ENCODE peak calls at places on chromosome 1, in six cellular contexts. One of them, this sample, is unnamed. For H3K4me1, the result is how much of the 10 kb centered on the place peaks cover.

GRCh38 chr1:180248176-180248575 is 18.1 kb downstream of the LHX4 start:
- DNase-seq in A549: no peak
- DNase-seq in SK-N-SH: no peak
- DNase-seq in CD8-positive, alpha-beta memory T cell: no peak
- DNase-seq in breast epithelium: no peak
- DNase-seq in effector memory CD4-positive, alpha-beta T cell: no peak
- DNase-seq in this sample: no peak

GRCh38 chr1:149887456-149888159 is 11.8 kb upstream of the BOLA1 start:
- DNase-seq in A549: peak
- DNase-seq in SK-N-SH: peak
- DNase-seq in CD8-positive, alpha-beta memory T cell: peak
- DNase-seq in breast epithelium: peak
- DNase-seq in effector memory CD4-positive, alpha-beta T cell: peak
- DNase-seq in this sample: peak

GRCh38 chr1:63829349-63830327 is 55.8 kb downstream of the ROR1 start:
- DNase-seq in A549: no peak
- DNase-seq in SK-N-SH: no peak
- DNase-seq in CD8-positive, alpha-beta memory T cell: no peak
- DNase-seq in breast epithelium: no peak
- DNase-seq in effector memory CD4-positive, alpha-beta T cell: no peak
- DNase-seq in this sample: no peak

GRCh38 chr1:60895167-60896124 is 186.9 kb upstream of the NFIA start:
- DNase-seq in A549: no peak
- DNase-seq in SK-N-SH: no peak
- DNase-seq in CD8-positive, alpha-beta memory T cell: no peak
- DNase-seq in breast epithelium: no peak
- DNase-seq in effector memory CD4-positive, alpha-beta T cell: no peak
- DNase-seq in this sample: no peak

GRCh38 chr1:93712741-93713140 is 31.1 kb upstream of the BCAR3 start:
- DNase-seq in A549: no peak
- DNase-seq in SK-N-SH: no peak
- DNase-seq in CD8-positive, alpha-beta memory T cell: no peak
- DNase-seq in breast epithelium: no peak
- DNase-seq in effector memory CD4-positive, alpha-beta T cell: no peak
- DNase-seq in this sample: no peak

GRCh38 chr1:50108497-50109073 is at the start of gene ELAVL4:
- DNase-seq in A549: no peak
- DNase-seq in SK-N-SH: peak
- DNase-seq in CD8-positive, alpha-beta memory T cell: no peak
- DNase-seq in breast epithelium: no peak
- DNase-seq in effector memory CD4-positive, alpha-beta T cell: no peak
- DNase-seq in this sample: no peak

GRCh38 chr1:6424000-6424565 is 493 bp upstream of the ESPN start:
- DNase-seq in A549: no peak
- DNase-seq in SK-N-SH: peak
- DNase-seq in CD8-positive, alpha-beta memory T cell: no peak
- DNase-seq in breast epithelium: no peak
- DNase-seq in effector memory CD4-positive, alpha-beta T cell: no peak
- DNase-seq in this sample: no peak

GRCh38 chr1:80155371-80155770 is 1148.8 kb upstream of the ADGRL4 start:
- DNase-seq in A549: peak
- DNase-seq in SK-N-SH: no peak
- DNase-seq in CD8-positive, alpha-beta memory T cell: no peak
- DNase-seq in breast epithelium: no peak
- DNase-seq in effector memory CD4-positive, alpha-beta T cell: no peak
- DNase-seq in this sample: no peak

GRCh38 chr1:51297401-51298321 is 32.7 kb downstream of the TTC39A start:
- DNase-seq in A549: no peak
- DNase-seq in SK-N-SH: no peak
- DNase-seq in CD8-positive, alpha-beta memory T cell: no peak
- DNase-seq in breast epithelium: no peak
- DNase-seq in effector memory CD4-positive, alpha-beta T cell: no peak
- DNase-seq in this sample: no peak

GRCh38 chr1:230334447-230334837 is 91.7 kb downstream of the PGBD5 start:
- DNase-seq in A549: no peak
- DNase-seq in SK-N-SH: no peak
- DNase-seq in CD8-positive, alpha-beta memory T cell: no peak
- DNase-seq in breast epithelium: no peak
- DNase-seq in effector memory CD4-positive, alpha-beta T cell: no peak
- DNase-seq in this sample: no peak

GRCh38 chr1:16491056-16491675 is 22.9 kb downstream of the RNU1-1 start:
- DNase-seq in A549: no peak
- DNase-seq in SK-N-SH: no peak
- DNase-seq in CD8-positive, alpha-beta memory T cell: no peak
- DNase-seq in breast epithelium: no peak
- DNase-seq in effector memory CD4-positive, alpha-beta T cell: no peak
- DNase-seq in this sample: no peak

GRCh38 chr1:227092054-227092453 is 152.0 kb downstream of the COQ8A start:
- DNase-seq in A549: no peak
- DNase-seq in SK-N-SH: no peak
- DNase-seq in CD8-positive, alpha-beta memory T cell: no peak
- DNase-seq in breast epithelium: no peak
- DNase-seq in effector memory CD4-positive, alpha-beta T cell: no peak
- DNase-seq in this sample: no peak

GRCh38 chr1:5834477-5835178 is 157.6 kb downstream of the NPHP4 start:
- DNase-seq in A549: no peak
- DNase-seq in SK-N-SH: no peak
- DNase-seq in CD8-positive, alpha-beta memory T cell: no peak
- DNase-seq in breast epithelium: no peak
- DNase-seq in effector memory CD4-positive, alpha-beta T cell: no peak
- DNase-seq in this sample: no peak

DNA sequence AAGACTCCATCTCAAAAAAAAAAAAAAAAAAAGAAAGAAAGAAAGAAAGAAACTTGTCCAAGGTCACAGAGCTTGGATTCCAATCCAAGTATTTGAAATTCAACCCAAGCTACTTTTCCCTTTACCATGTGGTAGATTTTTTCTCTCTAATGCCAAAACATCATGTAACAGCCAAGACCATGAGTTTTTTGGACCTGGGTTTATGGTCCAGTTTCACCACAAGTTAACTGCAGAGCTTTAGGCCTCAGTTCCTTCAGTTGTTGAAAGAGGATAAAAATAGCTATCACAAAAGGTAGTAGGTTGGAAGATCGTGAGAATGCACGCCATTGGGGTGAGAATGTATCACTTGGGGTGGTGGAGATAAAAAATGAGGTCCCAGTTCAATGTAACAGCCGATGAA is 33.4 kb downstream of the ATP2B4 start:
- DNase-seq in A549: no peak
- DNase-seq in SK-N-SH: no peak
- DNase-seq in CD8-positive, alpha-beta memory T cell: no peak
- DNase-seq in breast epithelium: no peak
- DNase-seq in effector memory CD4-positive, alpha-beta T cell: no peak
- DNase-seq in this sample: no peak
- H3K4me1 ChIP-seq in A549: under half
- H3K4me1 ChIP-seq in SK-N-SH: under half
- H3K4me1 ChIP-seq in CD8-positive, alpha-beta memory T cell: half or more
- H3K4me1 ChIP-seq in breast epithelium: under half
- H3K4me1 ChIP-seq in effector memory CD4-positive, alpha-beta T cell: under half
- H3K4me1 ChIP-seq in this sample: under half

GRCh38 chr1:155082301-155082940 is 3.8 kb downstream of the EFNA3 start:
- DNase-seq in A549: no peak
- DNase-seq in SK-N-SH: no peak
- DNase-seq in CD8-positive, alpha-beta memory T cell: no peak
- DNase-seq in breast epithelium: no peak
- DNase-seq in effector memory CD4-positive, alpha-beta T cell: no peak
- DNase-seq in this sample: no peak

GRCh38 chr1:155080250-155081228 is 1.9 kb downstream of the EFNA3 start:
- DNase-seq in A549: no peak
- DNase-seq in SK-N-SH: peak
- DNase-seq in CD8-positive, alpha-beta memory T cell: peak
- DNase-seq in breast epithelium: no peak
- DNase-seq in effector memory CD4-positive, alpha-beta T cell: no peak
- DNase-seq in this sample: no peak

GRCh38 chr1:155082941-155083541 is 4.4 kb downstream of the EFNA3 start:
- DNase-seq in A549: no peak
- DNase-seq in SK-N-SH: no peak
- DNase-seq in CD8-positive, alpha-beta memory T cell: no peak
- DNase-seq in breast epithelium: peak
- DNase-seq in effector memory CD4-positive, alpha-beta T cell: no peak
- DNase-seq in this sample: no peak

GRCh38 chr1:155079487-155080249 is 1.0 kb downstream of the EFNA3 start:
- DNase-seq in A549: no peak
- DNase-seq in SK-N-SH: peak
- DNase-seq in CD8-positive, alpha-beta memory T cell: no peak
- DNase-seq in breast epithelium: no peak
- DNase-seq in effector memory CD4-positive, alpha-beta T cell: no peak
- DNase-seq in this sample: no peak

GRCh38 chr1:155081472-155082300 is 3.0 kb downstream of the EFNA3 start:
- DNase-seq in A549: peak
- DNase-seq in SK-N-SH: no peak
- DNase-seq in CD8-positive, alpha-beta memory T cell: no peak
- DNase-seq in breast epithelium: no peak
- DNase-seq in effector memory CD4-positive, alpha-beta T cell: no peak
- DNase-seq in this sample: no peak
- H3K4me1 ChIP-seq in A549: half or more
- H3K4me1 ChIP-seq in SK-N-SH: under half
- H3K4me1 ChIP-seq in CD8-positive, alpha-beta memory T cell: half or more
- H3K4me1 ChIP-seq in breast epithelium: under half
- H3K4me1 ChIP-seq in effector memory CD4-positive, alpha-beta T cell: half or more
- H3K4me1 ChIP-seq in this sample: half or more

GRCh38 chr1:54297596-54298283 is 97.8 kb downstream of the MRPL37 start:
- DNase-seq in A549: no peak
- DNase-seq in SK-N-SH: peak
- DNase-seq in CD8-positive, alpha-beta memory T cell: no peak
- DNase-seq in breast epithelium: no peak
- DNase-seq in effector memory CD4-positive, alpha-beta T cell: no peak
- DNase-seq in this sample: no peak

GRCh38 chr1:54298284-54299033 is 98.5 kb downstream of the MRPL37 start:
- DNase-seq in A549: peak
- DNase-seq in SK-N-SH: peak
- DNase-seq in CD8-positive, alpha-beta memory T cell: no peak
- DNase-seq in breast epithelium: no peak
- DNase-seq in effector memory CD4-positive, alpha-beta T cell: no peak
- DNase-seq in this sample: no peak

GRCh38 chr1:54296666-54297065 is 96.7 kb downstream of the MRPL37 start:
- DNase-seq in A549: no peak
- DNase-seq in SK-N-SH: no peak
- DNase-seq in CD8-positive, alpha-beta memory T cell: no peak
- DNase-seq in breast epithelium: no peak
- DNase-seq in effector memory CD4-positive, alpha-beta T cell: no peak
- DNase-seq in this sample: no peak

GRCh38 chr1:54300395-54300794 is 100.4 kb downstream of the MRPL37 start:
- DNase-seq in A549: no peak
- DNase-seq in SK-N-SH: no peak
- DNase-seq in CD8-positive, alpha-beta memory T cell: no peak
- DNase-seq in breast epithelium: no peak
- DNase-seq in effector memory CD4-positive, alpha-beta T cell: no peak
- DNase-seq in this sample: no peak

GRCh38 chr1:54299037-54299436 is 99.1 kb downstream of the MRPL37 start:
- DNase-seq in A549: peak
- DNase-seq in SK-N-SH: no peak
- DNase-seq in CD8-positive, alpha-beta memory T cell: no peak
- DNase-seq in breast epithelium: peak
- DNase-seq in effector memory CD4-positive, alpha-beta T cell: no peak
- DNase-seq in this sample: no peak
- H3K4me1 ChIP-seq in A549: under half
- H3K4me1 ChIP-seq in SK-N-SH: half or more
- H3K4me1 ChIP-seq in CD8-positive, alpha-beta memory T cell: half or more
- H3K4me1 ChIP-seq in breast epithelium: under half
- H3K4me1 ChIP-seq in effector memory CD4-positive, alpha-beta T cell: under half
- H3K4me1 ChIP-seq in this sample: half or more

GRCh38 chr1:177937174-177937770 is 32.6 kb downstream of the SEC16B start:
- DNase-seq in A549: no peak
- DNase-seq in SK-N-SH: no peak
- DNase-seq in CD8-positive, alpha-beta memory T cell: no peak
- DNase-seq in breast epithelium: no peak
- DNase-seq in effector memory CD4-positive, alpha-beta T cell: no peak
- DNase-seq in this sample: no peak

GRCh38 chr1:177934927-177935326 is 34.9 kb downstream of the SEC16B start:
- DNase-seq in A549: no peak
- DNase-seq in SK-N-SH: no peak
- DNase-seq in CD8-positive, alpha-beta memory T cell: no peak
- DNase-seq in breast epithelium: no peak
- DNase-seq in effector memory CD4-positive, alpha-beta T cell: no peak
- DNase-seq in this sample: no peak

GRCh38 chr1:177936016-177936415 is 33.8 kb downstream of the SEC16B start:
- DNase-seq in A549: no peak
- DNase-seq in SK-N-SH: no peak
- DNase-seq in CD8-positive, alpha-beta memory T cell: no peak
- DNase-seq in breast epithelium: no peak
- DNase-seq in effector memory CD4-positive, alpha-beta T cell: no peak
- DNase-seq in this sample: no peak

GRCh38 chr1:177940682-177941081 is 29.2 kb downstream of the SEC16B start:
- DNase-seq in A549: no peak
- DNase-seq in SK-N-SH: no peak
- DNase-seq in CD8-positive, alpha-beta memory T cell: no peak
- DNase-seq in breast epithelium: no peak
- DNase-seq in effector memory CD4-positive, alpha-beta T cell: no peak
- DNase-seq in this sample: no peak

DNA sequence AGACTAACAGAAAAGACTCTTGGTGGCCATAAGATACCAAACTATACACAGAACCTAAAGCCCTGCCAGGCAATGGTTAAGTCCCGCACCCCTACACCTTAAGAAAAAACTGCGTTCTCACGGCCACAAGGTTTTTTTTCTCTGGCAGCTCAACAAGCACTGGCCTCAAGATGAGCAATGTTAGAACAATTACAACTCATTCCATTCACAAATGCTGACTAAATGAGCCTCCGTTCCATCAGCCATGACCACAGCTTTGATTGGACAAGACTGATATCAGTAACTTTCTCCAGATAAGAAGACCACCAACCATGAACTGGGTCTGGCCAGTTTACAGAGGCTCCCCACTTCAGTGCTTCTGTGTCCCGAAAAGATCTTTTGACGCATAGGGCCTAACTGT is 31.9 kb downstream of the SEC16B start:
- DNase-seq in A549: no peak
- DNase-seq in SK-N-SH: no peak
- DNase-seq in CD8-positive, alpha-beta memory T cell: no peak
- DNase-seq in breast epithelium: no peak
- DNase-seq in effector memory CD4-positive, alpha-beta T cell: no peak
- DNase-seq in this sample: no peak
- H3K4me1 ChIP-seq in A549: under half
- H3K4me1 ChIP-seq in SK-N-SH: under half
- H3K4me1 ChIP-seq in CD8-positive, alpha-beta memory T cell: under half
- H3K4me1 ChIP-seq in breast epithelium: under half
- H3K4me1 ChIP-seq in effector memory CD4-positive, alpha-beta T cell: under half
- H3K4me1 ChIP-seq in this sample: under half

This sample was measured in CD8-positive, alpha-beta T cell.